ENCODE peak calls at places on chromosomes 5 and 9, in four cellular contexts. F, L, T and G are unnamed samples.

GRCh38 chr9:127056446-127056845 is 66.0 kb downstream of the ANGPTL2 start:
- DNase-seq in F (no peak), L (no peak), T (no peak), G (no peak)

GRCh38 chr5:997711-998110 is 10.9 kb upstream of the NKD2 start:
- DNase-seq in F (no peak), L (no peak), T (no peak), G (peak; percentile 6)

GRCh38 chr5:7415123-7415522 is 19.2 kb downstream of the ADCY2 start:
- DNase-seq in F (no peak), L (no peak), T (no peak), G (no peak)

GRCh38 chr5:150134198-150134588 is 21.5 kb downstream of the PDGFRB start:
- DNase-seq in F (no peak), L (no peak), T (no peak), G (peak; percentile 60)

GRCh38 chr9:134899818-134900325 is 17.8 kb downstream of the FCN1 start:
- DNase-seq in F (no peak), L (no peak), T (no peak), G (no peak)

GRCh38 chr9:16039988-16040761 is 487.3 kb downstream of the CCDC171 start:
- DNase-seq in F (peak; percentile 39), L (no peak), T (peak; percentile 81), G (no peak)

GRCh38 chr5:34695275-34696032 is 39.3 kb downstream of the RAI14 start:
- DNase-seq in F (no peak), L (peak; percentile 24), T (no peak), G (no peak)

GRCh38 chr5:172549708-172550095 is 91.4 kb upstream of the NEURL1B start:
- DNase-seq in F (no peak), L (no peak), T (no peak), G (no peak)

GRCh38 chr5:181188700-181189362 is 16.2 kb downstream of the TRIM7 start:
- DNase-seq in F (peak; percentile 86), L (peak; percentile 79), T (peak; percentile 66), G (peak; percentile 46)

GRCh38 chr5:110865400-110866094 is 126.7 kb downstream of the SLC25A46 start:
- DNase-seq in F (peak; percentile 52), L (no peak), T (peak; percentile 41), G (peak; percentile 33)

GRCh38 chr9:130920233-130920632 is 18.8 kb downstream of the FIBCD1 start:
- DNase-seq in F (no peak), L (no peak), T (no peak), G (no peak)

GRCh38 chr9:77707696-77708095 is 59.6 kb upstream of the GNA14 start:
- DNase-seq in F (peak; percentile 71), L (no peak), T (peak; percentile 99), G (no peak)

GRCh38 chr5:67038817-67039603 is 157.6 kb downstream of the CD180 start:
- DNase-seq in F (no peak), L (no peak), T (peak; percentile 88), G (no peak)

GRCh38 chr9:120723547-120723946 is 9.3 kb upstream of the MEGF9 start:
- DNase-seq in F (no peak), L (no peak), T (peak; percentile 91), G (no peak)

GRCh38 chr5:142796492-142797109 is 26.4 kb downstream of the ARHGAP26 start:
- DNase-seq in F (peak; percentile 44), L (no peak), T (no peak), G (no peak)

GRCh38 chr5:142798099-142798768 is 28.1 kb downstream of the ARHGAP26 start:
- DNase-seq in F (no peak), L (no peak), T (no peak), G (no peak)

GRCh38 chr5:142795246-142795645 is 25.1 kb downstream of the ARHGAP26 start:
- DNase-seq in F (no peak), L (no peak), T (no peak), G (no peak)

GRCh38 chr5:142794527-142794926 is 24.4 kb downstream of the ARHGAP26 start:
- DNase-seq in F (no peak), L (no peak), T (no peak), G (no peak)

DNA sequence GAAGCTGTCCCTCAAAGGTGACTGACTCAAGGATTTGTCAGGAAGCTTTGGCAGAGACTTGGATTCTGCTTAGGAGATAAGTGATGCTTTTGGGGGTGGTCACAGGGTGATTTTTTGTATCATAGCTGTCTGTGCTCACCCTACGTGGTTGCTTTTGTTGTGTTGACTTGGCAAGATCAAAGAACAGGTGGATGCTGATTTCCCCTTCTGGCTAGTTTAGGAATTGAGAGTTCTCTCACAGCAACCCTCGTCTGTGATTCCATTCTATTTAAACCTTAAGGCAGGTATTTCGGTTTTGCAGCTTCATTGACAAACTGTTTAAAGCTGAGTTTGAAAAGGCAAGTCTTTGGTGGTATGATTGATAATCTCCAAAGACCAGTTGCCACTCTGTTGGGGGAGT is 27.2 kb downstream of the ARHGAP26 start:
- DNase-seq in F (no peak), L (no peak), T (no peak), G (no peak)
- TF ChIP-seq CTCF in F (no peak), L (no peak), T (no peak), G (no peak)

DNA sequence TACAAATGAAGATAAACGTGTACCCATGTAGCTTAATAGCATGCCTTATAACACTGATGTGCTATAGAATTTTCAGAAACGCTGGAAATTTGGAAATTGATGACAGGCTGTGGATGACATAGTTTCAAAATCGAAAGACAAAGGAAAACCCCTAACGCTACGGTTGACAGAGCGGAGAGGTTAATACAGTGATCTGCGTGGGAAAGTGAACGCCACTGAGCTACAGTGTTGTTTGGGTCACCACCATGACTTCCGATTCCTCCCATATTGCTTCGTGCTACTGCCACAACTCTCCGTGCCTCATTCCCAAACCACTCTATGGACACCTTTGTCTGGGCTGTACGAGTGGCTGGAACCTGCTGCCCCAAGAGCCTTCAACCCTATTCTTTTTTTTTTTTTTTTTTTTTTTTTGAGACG is 7.3 kb downstream of the OTP start:
- DNase-seq in F (no peak), L (no peak), T (no peak), G (no peak)
- H3K4me3 ChIP-seq in F (peak overlapping the region; percentile 9), L (peak overlapping the region; percentile 72), T (no peak overlapping the region), G (peak overlapping the region; percentile 67)

GRCh38 chr5:38752622-38753021 is 93.2 kb upstream of the OSMR start:
- DNase-seq in F (no peak), L (no peak), T (no peak), G (no peak)

GRCh38 chr5:38753776-38754175 is 92.0 kb upstream of the OSMR start:
- DNase-seq in F (no peak), L (no peak), T (no peak), G (no peak)

GRCh38 chr5:38757451-38758245 is 88.2 kb upstream of the OSMR start:
- DNase-seq in F (no peak), L (no peak), T (peak; percentile 31), G (no peak)

GRCh38 chr5:38756068-38756467 is 89.7 kb upstream of the OSMR start:
- DNase-seq in F (no peak), L (no peak), T (peak; percentile 33), G (no peak)

GRCh38 chr5:38755171-38755570 is 90.6 kb upstream of the OSMR start:
- DNase-seq in F (no peak), L (no peak), T (peak; percentile 68), G (no peak)
- TF ChIP-seq CTCF in F (peak; percentile 5), L (no peak), T (no peak), G (no peak)

DNA sequence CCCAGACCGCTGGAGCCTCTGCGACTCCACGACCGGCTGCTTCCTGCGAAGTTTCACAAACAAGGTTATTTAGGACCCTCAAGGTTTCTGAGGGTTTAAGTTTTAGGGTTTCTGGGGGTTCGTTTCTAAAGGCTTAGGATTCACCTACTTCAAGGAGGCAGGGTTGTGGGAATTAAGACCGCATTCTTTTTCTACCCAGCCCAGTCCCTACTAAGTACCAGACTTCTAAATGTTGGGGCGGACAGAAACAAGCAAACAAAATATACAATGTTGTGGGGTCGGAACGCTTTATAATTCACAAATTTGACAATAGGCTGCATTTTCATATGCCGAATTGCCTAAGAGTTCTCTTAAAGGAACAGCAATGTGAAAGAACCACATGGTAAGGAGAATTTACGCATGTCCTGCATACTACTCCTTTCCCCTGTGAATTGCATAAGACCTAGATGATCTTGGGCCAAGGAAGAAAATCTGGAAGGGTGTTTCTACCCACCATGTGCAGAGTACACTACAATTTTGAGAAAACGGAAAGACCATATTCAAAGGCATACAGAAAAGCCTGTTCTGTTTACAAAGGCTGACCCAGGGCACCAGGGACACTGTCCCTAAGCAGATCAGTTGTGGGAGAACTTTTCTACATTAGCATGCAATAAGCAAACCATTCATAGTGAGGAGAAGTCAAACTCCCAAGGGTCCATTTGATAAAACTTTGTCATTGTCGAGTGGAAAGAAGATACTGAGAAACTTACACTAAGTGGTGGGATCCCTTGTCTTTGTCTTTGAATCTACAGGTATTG is 457.3 kb downstream of the RAB3C start:
- DNase-seq in F (no peak), L (no peak), T (no peak), G (no peak)
- H3K4me3 ChIP-seq in F (peak overlapping the region; percentile 57), L (peak overlapping the region; percentile 22), T (peak overlapping the region; percentile 99), G (peak overlapping the region; percentile 68)

GRCh38 chr9:135933114-135933513 is 25.8 kb upstream of the CAMSAP1 start:
- DNase-seq in F (no peak), L (no peak), T (no peak), G (no peak)
- TF ChIP-seq CTCF in F (no peak), L (no peak), T (no peak), G (no peak)

DNA sequence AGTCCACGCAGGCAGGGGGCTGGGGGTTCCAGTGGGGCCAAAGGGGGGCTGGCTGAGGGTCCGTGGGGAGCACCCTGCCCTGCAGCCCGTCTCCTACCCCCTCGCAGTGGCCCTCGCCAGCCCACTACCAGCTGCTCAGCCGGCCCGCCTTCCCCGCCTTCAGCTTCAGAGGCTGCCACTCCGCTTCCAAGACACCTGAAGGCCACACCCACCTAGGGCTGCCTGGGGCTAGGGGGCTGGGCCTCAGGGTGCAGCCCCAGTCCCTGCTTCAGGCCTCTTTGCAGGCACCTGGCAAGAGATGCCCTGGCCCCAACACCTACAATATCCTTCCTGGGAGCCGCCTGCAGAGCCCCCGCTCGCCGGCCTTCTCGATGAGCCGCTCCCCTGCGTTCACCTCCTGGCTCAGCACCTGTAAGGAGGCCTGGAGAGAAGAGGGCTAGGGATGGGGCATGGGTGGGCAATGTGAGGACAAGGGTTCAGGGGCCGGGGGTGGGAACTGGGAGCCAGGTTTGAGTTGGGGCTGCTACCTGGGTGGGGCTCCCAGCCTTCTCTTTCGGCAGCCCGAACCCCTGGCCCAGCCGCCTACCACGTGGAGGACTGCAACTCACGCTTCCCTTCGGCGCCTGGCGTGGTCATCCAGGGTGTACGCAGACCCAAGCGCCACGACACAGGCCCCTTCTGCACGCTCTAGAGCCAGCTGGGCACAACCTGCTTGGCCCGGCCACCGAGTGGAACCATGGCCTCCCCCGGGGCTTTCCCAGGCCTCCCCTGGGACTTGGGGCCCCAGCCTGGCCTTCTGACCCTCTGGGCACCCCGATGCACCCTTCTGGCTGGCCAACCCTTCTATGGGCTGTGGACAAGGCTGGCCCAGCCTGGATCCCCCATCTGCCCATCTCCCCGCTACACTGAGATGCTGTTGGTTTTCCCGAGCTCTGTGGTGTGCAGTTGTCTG is 1.7 kb downstream of the STPG3 start:
- DNase-seq in F (peak; percentile 68), L (no peak), T (no peak), G (peak; percentile 55)
- H3K4me3 ChIP-seq in F (no peak overlapping the region), L (no peak overlapping the region), T (no peak overlapping the region), G (no peak overlapping the region)

DNA sequence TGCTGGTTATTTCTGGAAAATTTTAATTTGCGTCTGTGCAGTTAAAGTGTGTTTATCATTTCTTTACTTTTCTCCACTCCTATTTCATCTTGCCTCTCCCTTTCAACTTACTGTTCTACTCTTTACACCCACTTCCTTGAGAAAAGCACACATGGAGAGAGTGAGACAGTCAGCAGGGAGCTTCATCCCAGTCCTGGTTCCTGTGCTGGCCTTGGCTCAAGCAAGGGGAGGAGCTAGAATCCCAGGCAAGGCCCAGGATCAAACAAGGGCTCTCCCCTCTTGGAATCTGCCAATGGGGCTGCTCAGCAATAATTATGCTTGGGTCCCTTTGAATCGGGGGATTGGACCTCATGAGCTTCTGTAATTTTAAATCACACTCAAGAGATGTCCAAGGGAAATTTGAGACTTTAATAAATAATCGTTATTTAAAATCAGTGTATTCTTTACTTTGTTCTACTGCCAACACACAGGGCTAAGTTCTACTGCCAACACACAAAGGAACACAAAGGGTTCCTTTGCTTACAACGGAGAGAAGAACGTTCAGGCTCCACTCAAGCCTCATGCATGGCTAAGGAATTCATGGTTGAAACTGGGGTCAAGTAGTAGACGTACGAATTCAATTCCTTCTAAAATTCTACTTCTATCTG is 439.3 kb upstream of the DAB2 start:
- DNase-seq in F (no peak), L (no peak), T (no peak), G (no peak)
- TF ChIP-seq CTCF in F (no peak), L (no peak), T (no peak), G (no peak)